ENCODE peak calls at places on chromosomes 12 and 14, in ten cellular contexts. D, K, T, F, P, B, O, N, Y and J are unnamed samples.

GRCh38 chr12:69154585-69155363 is 84.6 kb upstream of the CPSF6 start:
- DNase-seq in Y (peak; percentile 80), T (peak; percentile 71), B (peak; percentile 38), K (peak; percentile 74), N (peak; percentile 81), D (no peak), P (peak; percentile 73), F (peak; percentile 62), O (peak; percentile 80), J (no peak)

GRCh38 chr14:33897382-33897781 is 53.5 kb downstream of the EGLN3 start:
- DNase-seq in Y (no peak), N (no peak), T (no peak), K (no peak), D (no peak), B (no peak), O (no peak), P (no peak), F (no peak), J (no peak)

GRCh38 chr12:54286042-54286931 is 5.8 kb downstream of the HNRNPA1 start:
- DNase-seq in Y (no peak), P (no peak), K (no peak), T (no peak), O (no peak), B (no peak), F (no peak), N (no peak), D (no peak), J (no peak)

GRCh38 chr12:6208140-6208539 is 7.9 kb downstream of the CD9 start:
- DNase-seq in O (no peak), T (no peak), B (no peak), Y (no peak), N (no peak), F (no peak), K (peak; percentile 26), P (no peak), D (no peak), J (no peak)

GRCh38 chr12:7637641-7638040 is 28.1 kb downstream of the APOBEC1 start:
- DNase-seq in B (no peak), D (no peak), Y (no peak), K (no peak), O (no peak), T (no peak), N (no peak), P (no peak), F (no peak), J (no peak)

GRCh38 chr12:119328111-119328510 is 6.4 kb upstream of the CCDC60 start:
- DNase-seq in T (no peak), D (peak; percentile 25), F (peak; percentile 12), P (peak; percentile 13), B (no peak), K (no peak), O (peak; percentile 69), N (peak; percentile 77), Y (peak; percentile 8), J (no peak)

GRCh38 chr12:25480145-25480544 is 72.9 kb downstream of the LMNTD1 start:
- DNase-seq in T (no peak), F (no peak), K (no peak), O (no peak), B (no peak), P (no peak), N (no peak), Y (no peak), D (no peak), J (no peak)

GRCh38 chr12:58803893-58804292 is 116.4 kb downstream of the LRIG3 start:
- DNase-seq in Y (no peak), T (no peak), K (no peak), N (no peak), B (no peak), P (no peak), F (no peak), D (peak; percentile 4), O (no peak), J (no peak)

GRCh38 chr12:85322715-85323114 is 42.7 kb downstream of the ALX1 start:
- DNase-seq in O (no peak), T (no peak), K (no peak), D (no peak), N (no peak), P (no peak), F (no peak), B (no peak), Y (no peak), J (no peak)

DNA sequence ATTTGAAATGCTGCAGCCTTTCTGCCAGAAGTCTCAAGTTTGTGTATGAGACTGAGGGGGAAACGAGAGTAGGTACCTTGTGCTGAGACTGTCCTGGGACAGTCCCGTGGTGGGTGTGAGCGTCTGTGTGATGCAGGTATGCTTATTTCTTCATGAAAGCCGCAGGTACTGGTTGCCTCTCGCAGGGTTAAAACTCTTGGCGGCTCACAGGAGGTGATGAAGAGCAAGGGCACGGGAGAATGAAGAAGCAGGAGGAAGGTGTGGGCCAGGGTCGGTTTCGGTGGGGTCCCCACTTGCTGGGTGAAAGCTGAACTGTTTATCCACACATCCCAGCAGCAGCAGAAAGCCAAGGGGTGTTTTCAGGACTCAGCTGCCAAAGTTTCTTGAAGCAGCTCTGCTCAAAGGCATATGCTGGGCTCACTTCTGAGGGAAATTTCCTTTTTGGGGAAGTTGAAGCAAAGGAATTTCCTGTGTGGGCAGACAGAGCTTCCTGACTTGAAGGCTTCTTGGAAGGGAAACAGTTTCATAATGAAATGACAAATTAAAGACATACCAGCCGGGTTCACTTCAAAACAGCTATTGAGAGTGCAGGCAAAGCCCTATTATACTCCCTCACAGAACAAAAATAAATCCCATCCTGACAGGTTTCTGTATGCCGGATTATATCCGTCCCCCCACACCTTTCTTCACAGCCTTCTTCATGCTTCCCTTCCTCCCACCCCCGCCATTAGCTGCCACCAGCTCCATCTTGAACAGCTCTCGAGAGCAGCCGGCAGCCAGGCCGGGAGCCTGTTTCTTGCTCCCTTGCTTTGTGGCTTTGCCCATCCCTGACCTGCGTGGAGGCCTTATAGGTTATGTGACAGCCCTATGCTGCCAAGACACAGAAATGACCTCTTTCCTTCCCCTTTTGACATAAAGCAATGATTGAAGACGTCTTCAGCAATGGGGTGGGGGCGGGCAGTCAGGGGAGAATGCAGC is 116.6 kb downstream of the ETV6 start:
- DNase-seq in D (no peak), T (no peak), O (no peak), F (no peak), N (no peak), P (no peak), Y (peak; percentile 56), B (peak; percentile 64), K (no peak), J (peak; percentile 32)
- TF ChIP-seq POLR2A in D (no peak), T (no peak), O (no peak), F (no peak), N (no peak), P (no peak), Y (peak; percentile 11), B (no peak), K (no peak), J (no peak)

GRCh38 chr14:22837750-22838538 is 1.6 kb downstream of the MMP14 start:
- DNase-seq in D (no peak), O (peak; percentile 95), F (no peak), B (no peak), P (peak; percentile 53), N (peak; percentile 61), K (peak; percentile 56), T (peak; percentile 69), Y (peak; percentile 55), J (no peak)
- TF ChIP-seq POLR2A in D (no peak), O (peak; percentile 49), F (no peak), B (peak; percentile 22), P (peak; percentile 41), N (no peak), K (no peak), T (no peak), Y (peak; percentile 13), J (no peak)

DNA sequence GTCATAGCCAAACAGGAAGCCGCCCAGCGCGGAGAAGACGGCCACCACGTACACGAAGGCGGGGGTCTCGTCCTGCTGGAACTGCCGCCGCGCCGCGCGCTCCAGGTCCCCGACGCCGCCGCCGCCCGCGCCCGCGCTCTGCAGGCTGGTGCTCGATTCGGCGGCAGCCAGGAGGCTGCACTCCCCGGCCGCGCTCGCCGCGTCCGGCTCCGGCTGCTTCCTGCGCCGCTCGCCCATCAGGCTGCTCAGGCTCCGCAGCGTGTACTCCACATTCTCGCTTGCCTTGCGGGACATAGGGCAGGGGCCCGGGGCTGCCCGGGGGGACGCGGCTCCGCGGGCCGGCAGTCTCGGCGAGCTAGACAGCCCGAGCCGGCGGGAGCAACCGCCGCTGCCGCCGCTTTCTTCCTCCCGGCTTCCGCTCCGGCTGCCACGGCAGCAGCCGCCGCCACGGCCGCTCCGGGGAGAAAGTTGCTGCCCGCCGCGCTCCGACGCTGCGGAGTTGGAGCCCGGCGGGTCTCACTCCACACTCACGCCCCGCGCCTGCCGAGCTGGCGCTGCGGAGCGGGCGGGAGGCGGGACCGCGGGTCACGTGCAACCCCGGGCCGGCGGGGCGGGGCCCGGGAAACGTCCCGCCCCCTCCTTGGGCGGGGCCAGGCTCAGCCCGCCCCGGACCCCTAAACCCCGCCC is at the start of gene SLC2A13:
- DNase-seq in K (peak; percentile 90), F (peak; percentile 69), D (peak; percentile 61), P (peak; percentile 83), Y (peak; percentile 85), N (peak; percentile 86), T (peak; percentile 90), B (peak; percentile 59), O (peak; percentile 86), J (peak; percentile 96)
- TF ChIP-seq POLR2A in K (peak; percentile 77), F (peak; percentile 76), D (peak; percentile 83), P (peak; percentile 78), Y (peak; percentile 76), N (peak; percentile 73), T (peak; percentile 83), B (no peak), O (no peak), J (peak; percentile 48)

DNA sequence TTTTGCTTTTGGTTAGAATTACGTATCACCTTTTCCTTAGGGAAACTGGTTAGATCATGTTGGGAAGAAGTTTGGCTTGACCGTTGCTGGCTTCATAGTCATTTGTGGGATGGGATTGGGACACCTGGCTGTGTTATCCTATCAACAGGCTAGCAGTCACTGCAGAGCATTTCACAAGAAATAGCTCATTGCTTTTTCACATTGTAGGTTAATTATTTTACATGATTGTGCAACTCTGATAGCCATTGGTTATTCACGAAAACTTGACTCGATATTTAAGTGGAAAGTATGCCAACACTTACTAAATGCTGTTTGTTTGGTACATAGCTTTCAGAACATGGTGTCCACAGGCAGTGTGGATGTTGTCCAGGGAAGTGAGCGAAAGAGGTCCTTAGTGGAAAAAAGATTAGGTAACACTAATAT is 89.4 kb downstream of the NKX2-1 start:
- DNase-seq in K (no peak), N (no peak), B (no peak), F (no peak), P (peak; percentile 50), D (no peak), T (no peak), Y (no peak), O (no peak), J (no peak)
- TF ChIP-seq POLR2A in K (no peak), N (no peak), B (no peak), F (no peak), P (peak; percentile 23), D (no peak), T (no peak), Y (no peak), O (no peak), J (no peak)

GRCh38 chr14:22555573-22556011 is 33.4 kb downstream of the DAD1 start:
- DNase-seq in O (no peak), T (no peak), B (peak; percentile 13), D (no peak), N (no peak), P (no peak), Y (no peak), K (no peak), F (no peak), J (no peak)
- TF ChIP-seq POLR2A in O (no peak), T (no peak), B (no peak), D (no peak), N (no peak), P (no peak), Y (no peak), K (no peak), F (no peak), J (no peak)

GRCh38 chr12:31325877-31326631 is at the start of gene SINHCAF:
- DNase-seq in O (peak; percentile 100), B (peak; percentile 100), T (peak; percentile 100), K (peak; percentile 100), N (peak; percentile 99), F (peak; percentile 91), D (peak; percentile 88), P (peak; percentile 99), Y (peak; percentile 100), J (peak; percentile 100)
- TF ChIP-seq POLR2A in O (peak; percentile 93), B (peak; percentile 84), T (peak; percentile 94), K (peak; percentile 90), N (peak; percentile 96), F (peak; percentile 94), D (peak; percentile 54), P (peak; percentile 97), Y (peak; percentile 98), J (peak; percentile 94)